ENCODE peak calls at places on chromosomes 2 and 18, in four cellular contexts. K is adipocyte, Z is brain microvascular endothelial cell, Q is transverse colon. G is an unnamed sample.

GRCh38 chr2:130363479-130363878 is 7.6 kb downstream of the PTPN18 start:
- DNase-seq in K (no peak), Z (no peak), Q (no peak), G (no peak)

GRCh38 chr2:101309211-101309700 is 755 bp upstream of the RNF149 start:
- DNase-seq in K (no peak), Z (no peak), Q (no peak), G (no peak)

GRCh38 chr2:86335865-86336321 is 1.5 kb downstream of the REEP1 start:
- DNase-seq in K (no peak), Z (no peak), Q (no peak), G (no peak)

GRCh38 chr18:75802681-75803080 is 375.2 kb upstream of the SMIM21 start:
- DNase-seq in K (no peak), Z (no peak), Q (no peak), G (no peak)

GRCh38 chr2:19140463-19141208 is 217.8 kb downstream of the OSR1 start:
- DNase-seq in K (peak), Z (peak), Q (no peak), G (peak)

GRCh38 chr2:30234180-30234971 is 3.0 kb downstream of the LBH start:
- DNase-seq in K (peak), Z (peak), Q (peak), G (peak)

GRCh38 chr2:162582357-162582798 is 238.4 kb downstream of the GCA start:
- DNase-seq in K (no peak), Z (peak), Q (no peak), G (no peak)

GRCh38 chr2:54015809-54016703 is 45.3 kb upstream of the PSME4 start:
- DNase-seq in K (peak), Z (peak), Q (no peak), G (peak)

GRCh38 chr2:72156872-72157271 is 9.2 kb upstream of the CYP26B1 start:
- DNase-seq in K (no peak), Z (no peak), Q (no peak), G (no peak)

GRCh38 chr2:232875256-232876070 is 5.4 kb downstream of the SNORC start:
- DNase-seq in K (no peak), Z (no peak), Q (peak), G (no peak)

GRCh38 chr2:201072201-201072530 is 365 bp downstream of the NDUFB3 start:
- DNase-seq in K (no peak), Z (no peak), Q (no peak), G (no peak)

GRCh38 chr2:192196451-192197194 is 1.9 kb upstream of the TMEFF2 start:
- DNase-seq in K (peak), Z (no peak), Q (no peak), G (peak)

GRCh38 chr2:8997108-8997507 is 6.4 kb downstream of the MBOAT2 start:
- DNase-seq in K (no peak), Z (no peak), Q (peak), G (no peak)

DNA sequence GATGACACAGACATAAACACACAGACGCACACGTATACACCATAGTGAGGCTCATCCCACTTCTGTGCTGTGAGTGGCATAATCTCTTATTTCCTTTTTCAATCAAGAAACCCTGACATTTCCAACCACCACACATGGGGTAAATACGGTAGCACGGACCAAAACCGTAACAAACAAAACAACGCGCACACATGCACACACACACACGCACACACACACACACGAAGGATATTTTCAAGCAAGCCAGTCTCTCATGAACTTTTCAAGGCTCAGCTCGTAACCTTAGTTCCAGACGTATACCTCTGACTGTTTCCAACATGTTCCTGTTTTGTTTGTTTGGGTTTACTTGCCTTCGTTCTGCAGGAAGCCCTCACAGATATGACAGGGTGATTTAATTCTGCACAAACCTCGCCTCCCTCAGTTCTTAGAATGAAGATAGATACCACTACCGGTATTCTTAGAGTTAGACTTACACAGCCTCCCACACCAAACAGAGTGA is 119.8 kb downstream of the BCL2 start:
- DNase-seq in K (no peak), Z (no peak), Q (no peak), G (no peak)
- H3K4me3 ChIP-seq in K (no peak), Z (no peak), Q (peak), G (no peak)

GRCh38 chr2:146940016-146940685 is 904.7 kb upstream of the ACVR2A start:
- DNase-seq in K (no peak), Z (no peak), Q (no peak), G (peak)
- H3K4me3 ChIP-seq in K (peak), Z (no peak), Q (no peak), G (no peak)

GRCh38 chr2:37571571-37572136 is 99.8 kb downstream of the CDC42EP3 start:
- DNase-seq in K (no peak), Z (no peak), Q (no peak), G (no peak)
- H3K4me3 ChIP-seq in K (no peak), Z (no peak), Q (no peak), G (no peak)

DNA sequence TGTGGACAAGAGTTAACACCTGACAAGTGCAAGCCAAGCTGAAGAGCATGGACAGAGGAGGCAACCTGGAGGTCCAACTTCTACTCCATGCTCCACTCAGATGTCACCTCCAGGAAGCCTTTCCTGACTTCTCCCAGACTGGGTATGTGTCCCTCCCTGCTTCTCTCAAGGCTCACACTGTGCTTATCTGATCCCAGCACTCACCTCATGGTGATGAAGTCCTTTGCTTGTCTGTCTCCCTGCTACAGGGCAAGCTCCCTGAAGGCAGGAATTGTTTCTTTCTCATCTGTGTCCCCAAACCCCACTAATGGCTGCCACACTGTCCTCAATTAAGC is 2.7 kb upstream of the SLC30A3 start:
- DNase-seq in K (no peak), Z (no peak), Q (no peak), G (no peak)
- H3K4me3 ChIP-seq in K (no peak), Z (no peak), Q (no peak), G (no peak)

G was measured in cardiac fibroblast.